ENCODE peak calls at places on chromosomes 13 and 19, in five cellular contexts. One of them, this sample, is unnamed.

GRCh38 chr13:102367836-102368235 is 34.0 kb downstream of the FGF14 start:
- DNase-seq in GM23338: no peak
- DNase-seq in WTC11: no peak
- DNase-seq in H1: no peak
- DNase-seq in GM12878: no peak
- DNase-seq in this sample: no peak

GRCh38 chr13:100129605-100130004 is 40.7 kb downstream of the PCCA start:
- DNase-seq in GM12878: peak
- DNase-seq in GM23338: peak
- DNase-seq in WTC11: no peak
- DNase-seq in H1: no peak
- DNase-seq in this sample: no peak

GRCh38 chr13:100941811-100942361 is 267.3 kb upstream of the TMTC4 start:
- DNase-seq in GM23338: no peak
- DNase-seq in WTC11: no peak
- DNase-seq in H1: no peak
- DNase-seq in GM12878: no peak
- DNase-seq in this sample: no peak

GRCh38 chr13:44293908-44294735 is 79.5 kb upstream of the SERP2 start:
- DNase-seq in GM12878: no peak
- DNase-seq in WTC11: no peak
- DNase-seq in GM23338: no peak
- DNase-seq in H1: no peak
- DNase-seq in this sample: no peak

GRCh38 chr13:111488466-111489132 is 168.2 kb downstream of the TEX29 start:
- DNase-seq in WTC11: no peak
- DNase-seq in H1: no peak
- DNase-seq in GM23338: no peak
- DNase-seq in GM12878: no peak
- DNase-seq in this sample: no peak

GRCh38 chr19:658916-659839 is 3.8 kb downstream of the RNF126 start:
- DNase-seq in WTC11: no peak
- DNase-seq in GM12878: no peak
- DNase-seq in H1: no peak
- DNase-seq in GM23338: no peak
- DNase-seq in this sample: no peak

GRCh38 chr13:34360702-34361101 is 542.8 kb downstream of the RFC3 start:
- DNase-seq in H1: no peak
- DNase-seq in GM12878: no peak
- DNase-seq in WTC11: no peak
- DNase-seq in GM23338: no peak
- DNase-seq in this sample: no peak

GRCh38 chr19:44892932-44893331 is 1.9 kb downstream of the TOMM40 start:
- DNase-seq in WTC11: no peak
- DNase-seq in GM23338: no peak
- DNase-seq in H1: no peak
- DNase-seq in GM12878: no peak
- DNase-seq in this sample: no peak

GRCh38 chr19:294819-295686 is 3.9 kb upstream of the PLPP2 start:
- DNase-seq in H1: peak
- DNase-seq in GM12878: no peak
- DNase-seq in GM23338: peak
- DNase-seq in WTC11: peak
- DNase-seq in this sample: no peak

GRCh38 chr13:54415753-54416366 is 1387.2 kb downstream of the OLFM4 start:
- DNase-seq in WTC11: peak
- DNase-seq in GM12878: no peak
- DNase-seq in H1: no peak
- DNase-seq in GM23338: no peak
- DNase-seq in this sample: no peak

GRCh38 chr13:26386026-26386425 is 132.1 kb downstream of the CDK8 start:
- DNase-seq in GM12878: no peak
- DNase-seq in H1: no peak
- DNase-seq in WTC11: no peak
- DNase-seq in GM23338: no peak
- DNase-seq in this sample: no peak

GRCh38 chr19:13644648-13645047 is 119.7 kb upstream of the MRI1 start:
- DNase-seq in GM23338: no peak
- DNase-seq in WTC11: no peak
- DNase-seq in GM12878: no peak
- DNase-seq in H1: no peak
- DNase-seq in this sample: no peak

GRCh38 chr13:101611491-101612475 is 159.3 kb downstream of the ITGBL1 start:
- DNase-seq in H1: no peak
- DNase-seq in GM23338: no peak
- DNase-seq in GM12878: no peak
- DNase-seq in WTC11: no peak
- DNase-seq in this sample: peak

GRCh38 chr19:38425810-38426466 is at the start of gene RASGRP4:
- DNase-seq in GM23338: peak
- DNase-seq in H1: peak
- DNase-seq in WTC11: peak
- DNase-seq in GM12878: no peak
- DNase-seq in this sample: no peak

GRCh38 chr19:18802354-18802753 is 11.2 kb upstream of the COMP start:
- DNase-seq in H1: peak
- DNase-seq in GM12878: no peak
- DNase-seq in GM23338: peak
- DNase-seq in WTC11: peak
- DNase-seq in this sample: peak

GRCh38 chr13:44930280-44930679 is 59.0 kb downstream of the NUFIP1 start:
- DNase-seq in GM23338: no peak
- DNase-seq in H1: no peak
- DNase-seq in GM12878: no peak
- DNase-seq in WTC11: no peak
- DNase-seq in this sample: no peak

GRCh38 chr19:5131031-5131865 is 162.3 kb downstream of the KDM4B start:
- DNase-seq in GM23338: peak
- DNase-seq in GM12878: peak
- DNase-seq in WTC11: peak
- DNase-seq in H1: no peak
- DNase-seq in this sample: no peak

GRCh38 chr13:44237276-44237767 is 136.3 kb upstream of the SERP2 start:
- DNase-seq in WTC11: no peak
- DNase-seq in H1: no peak
- DNase-seq in GM12878: peak
- DNase-seq in GM23338: no peak
- DNase-seq in this sample: no peak

GRCh38 chr19:33470040-33470330 is 51.6 kb downstream of the PEPD start:
- DNase-seq in WTC11: no peak
- DNase-seq in GM23338: no peak
- DNase-seq in H1: no peak
- DNase-seq in GM12878: no peak
- DNase-seq in this sample: no peak

GRCh38 chr19:4744451-4745170 is 21.0 kb upstream of the DPP9 start:
- DNase-seq in GM23338: no peak
- DNase-seq in H1: no peak
- DNase-seq in WTC11: no peak
- DNase-seq in GM12878: no peak
- DNase-seq in this sample: no peak

GRCh38 chr13:40776232-40776631 is 5.2 kb upstream of the MRPS31 start:
- DNase-seq in GM23338: no peak
- DNase-seq in H1: no peak
- DNase-seq in WTC11: no peak
- DNase-seq in GM12878: no peak
- DNase-seq in this sample: no peak

GRCh38 chr19:4361152-4362037 is 18.0 kb downstream of the MPND start:
- DNase-seq in GM23338: peak
- DNase-seq in GM12878: no peak
- DNase-seq in H1: no peak
- DNase-seq in WTC11: peak
- DNase-seq in this sample: no peak

GRCh38 chr13:48542581-48543341 is 9.9 kb upstream of the RCBTB2 start:
- DNase-seq in GM12878: no peak
- DNase-seq in WTC11: peak
- DNase-seq in GM23338: peak
- DNase-seq in H1: peak
- DNase-seq in this sample: peak

GRCh38 chr19:2294377-2295335 is 12.7 kb upstream of the PEAK3 start:
- DNase-seq in GM12878: no peak
- DNase-seq in WTC11: no peak
- DNase-seq in H1: no peak
- DNase-seq in GM23338: no peak
- DNase-seq in this sample: no peak

GRCh38 chr13:26219726-26220125 is 2.4 kb downstream of the RNF6 start:
- DNase-seq in WTC11: no peak
- DNase-seq in H1: no peak
- DNase-seq in GM12878: no peak
- DNase-seq in GM23338: no peak
- DNase-seq in this sample: no peak

GRCh38 chr13:51618626-51619025 is 34.4 kb downstream of the WDFY2 start:
- DNase-seq in GM23338: no peak
- DNase-seq in GM12878: no peak
- DNase-seq in WTC11: no peak
- DNase-seq in H1: no peak
- DNase-seq in this sample: no peak

GRCh38 chr19:58317481-58318072 is 9.2 kb upstream of the ZSCAN22 start:
- DNase-seq in H1: no peak
- DNase-seq in WTC11: no peak
- DNase-seq in GM23338: peak
- DNase-seq in GM12878: no peak
- DNase-seq in this sample: no peak

GRCh38 chr19:58569943-58570670 is 3.0 kb downstream of the MZF1 start:
- DNase-seq in H1: no peak
- DNase-seq in GM23338: no peak
- DNase-seq in GM12878: no peak
- DNase-seq in WTC11: peak
- DNase-seq in this sample: no peak

GRCh38 chr13:41563501-41564001 is 106.2 kb downstream of the RGCC start:
- DNase-seq in H1: no peak
- DNase-seq in GM23338: no peak
- DNase-seq in WTC11: no peak
- DNase-seq in GM12878: no peak
- DNase-seq in this sample: peak

DNA sequence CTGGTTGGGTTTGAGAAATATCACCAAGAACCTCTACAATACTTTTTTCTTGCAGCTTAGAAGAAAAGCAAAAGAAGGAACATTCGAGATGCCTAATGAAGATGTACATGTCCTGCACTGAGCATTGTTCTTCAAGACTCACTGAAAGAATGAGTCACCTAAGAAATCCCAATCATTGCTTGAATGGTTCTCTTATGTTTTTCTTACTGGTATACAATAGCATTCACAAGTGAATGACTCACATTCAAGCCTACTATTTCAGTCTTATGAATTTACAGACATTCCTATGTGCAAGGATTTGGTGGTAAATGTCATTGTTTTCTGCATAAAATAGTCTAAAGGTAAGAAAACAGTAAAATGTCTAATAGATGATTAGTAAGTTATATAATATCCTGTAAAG is 594.6 kb downstream of the PCDH9 start:
- DNase-seq in WTC11: no peak
- DNase-seq in GM12878: no peak
- DNase-seq in H1: no peak
- DNase-seq in GM23338: no peak
- DNase-seq in this sample: no peak
- TF ChIP-seq CREB1 in WTC11: no peak
- TF ChIP-seq CREB1 in GM12878: no peak
- TF ChIP-seq CREB1 in H1: no peak
- TF ChIP-seq CREB1 in GM23338: no peak
- TF ChIP-seq CREB1 in this sample: no peak

GRCh38 chr13:37657134-37657533 is 58.6 kb upstream of the POSTN start:
- DNase-seq in H1: no peak
- DNase-seq in WTC11: no peak
- DNase-seq in GM23338: no peak
- DNase-seq in GM12878: no peak
- DNase-seq in this sample: no peak
- TF ChIP-seq CREB1 in H1: no peak
- TF ChIP-seq CREB1 in WTC11: no peak
- TF ChIP-seq CREB1 in GM23338: no peak
- TF ChIP-seq CREB1 in GM12878: no peak
- TF ChIP-seq CREB1 in this sample: no peak

GRCh38 chr13:66835040-66835628 is 395.0 kb downstream of the PCDH9 start:
- DNase-seq in GM12878: no peak
- DNase-seq in GM23338: no peak
- DNase-seq in WTC11: peak
- DNase-seq in H1: no peak
- DNase-seq in this sample: peak
- TF ChIP-seq CREB1 in GM12878: no peak
- TF ChIP-seq CREB1 in GM23338: no peak
- TF ChIP-seq CREB1 in WTC11: no peak
- TF ChIP-seq CREB1 in H1: no peak
- TF ChIP-seq CREB1 in this sample: no peak

GRCh38 chr19:10104665-10105221 is 1.4 kb upstream of the PPAN start:
- DNase-seq in WTC11: no peak
- DNase-seq in GM23338: no peak
- DNase-seq in H1: no peak
- DNase-seq in GM12878: peak
- DNase-seq in this sample: no peak

GRCh38 chr19:10107254-10107653 is 1.1 kb downstream of the PPAN start:
- DNase-seq in WTC11: no peak
- DNase-seq in H1: no peak
- DNase-seq in GM12878: no peak
- DNase-seq in GM23338: no peak
- DNase-seq in this sample: no peak

GRCh38 chr19:10104130-10104513 is 1.6 kb upstream of the ANGPTL6 start:
- DNase-seq in H1: no peak
- DNase-seq in GM12878: no peak
- DNase-seq in GM23338: no peak
- DNase-seq in WTC11: no peak
- DNase-seq in this sample: no peak

GRCh38 chr19:10106100-10106936 is at the start of gene PPAN:
- DNase-seq in H1: peak
- DNase-seq in WTC11: peak
- DNase-seq in GM23338: peak
- DNase-seq in GM12878: peak
- DNase-seq in this sample: peak

GRCh38 chr19:10105241-10106099 is 692 bp upstream of the PPAN start:
- DNase-seq in H1: no peak
- DNase-seq in WTC11: no peak
- DNase-seq in GM12878: peak
- DNase-seq in GM23338: no peak
- DNase-seq in this sample: no peak
- TF ChIP-seq CREB1 in H1: no peak
- TF ChIP-seq CREB1 in WTC11: no peak
- TF ChIP-seq CREB1 in GM12878: no peak
- TF ChIP-seq CREB1 in GM23338: no peak
- TF ChIP-seq CREB1 in this sample: no peak

DNA sequence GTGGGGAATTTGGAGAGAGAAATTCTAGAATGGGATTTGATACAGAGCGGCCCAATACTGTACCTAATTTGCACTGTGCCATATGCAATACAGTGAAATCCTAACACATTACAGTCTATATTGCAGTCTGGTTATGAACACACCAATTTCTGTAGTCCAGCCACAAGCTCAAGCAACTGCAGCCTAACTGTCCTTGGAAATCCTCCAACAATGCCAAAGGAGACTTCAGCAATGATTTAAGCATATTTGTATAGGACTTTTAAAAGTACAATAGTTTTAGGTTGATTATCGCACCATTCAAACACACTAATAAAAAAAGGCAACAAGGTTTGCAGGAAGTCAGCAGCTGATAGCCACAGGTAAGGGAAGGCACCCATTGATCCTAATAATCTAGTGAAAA is 17.2 kb downstream of the DIAPH3 start:
- DNase-seq in WTC11: no peak
- DNase-seq in H1: no peak
- DNase-seq in GM23338: no peak
- DNase-seq in GM12878: no peak
- DNase-seq in this sample: no peak
- TF ChIP-seq CREB1 in WTC11: no peak
- TF ChIP-seq CREB1 in H1: no peak
- TF ChIP-seq CREB1 in GM23338: no peak
- TF ChIP-seq CREB1 in GM12878: no peak
- TF ChIP-seq CREB1 in this sample: no peak

This sample was measured in HepG2.